ENCODE peak calls at places on chromosomes 13 and 19, in eight cellular contexts. One of them, this sample, is unnamed.

GRCh38 chr13:47289578-47289977 is 392.7 kb upstream of the HTR2A start:
- DNase-seq in BE2C: no peak
- DNase-seq in left ventricle myocardium superior: no peak
- DNase-seq in endothelial cell: no peak
- DNase-seq in T follicular helper cell: no peak
- DNase-seq in dorsolateral prefrontal cortex: no peak
- DNase-seq in fibroblast of mammary gland: no peak
- DNase-seq in GM18507: no peak
- DNase-seq in this sample: no peak

GRCh38 chr13:31012285-31013024 is 80.0 kb downstream of the TEX26 start:
- DNase-seq in BE2C: no peak
- DNase-seq in left ventricle myocardium superior: no peak
- DNase-seq in endothelial cell: no peak
- DNase-seq in T follicular helper cell: no peak
- DNase-seq in dorsolateral prefrontal cortex: no peak
- DNase-seq in fibroblast of mammary gland: peak; percentile 47
- DNase-seq in GM18507: no peak
- DNase-seq in this sample: peak; percentile 66

GRCh38 chr19:2246801-2247361 is 2.2 kb upstream of the AMH start:
- DNase-seq in BE2C: no peak
- DNase-seq in left ventricle myocardium superior: peak; percentile 77
- DNase-seq in endothelial cell: no peak
- DNase-seq in T follicular helper cell: no peak
- DNase-seq in dorsolateral prefrontal cortex: peak; percentile 74
- DNase-seq in fibroblast of mammary gland: peak; percentile 73
- DNase-seq in GM18507: no peak
- DNase-seq in this sample: no peak

GRCh38 chr19:3041302-3041701 is 12.2 kb upstream of the TLE2 start:
- DNase-seq in BE2C: no peak
- DNase-seq in left ventricle myocardium superior: no peak
- DNase-seq in endothelial cell: no peak
- DNase-seq in T follicular helper cell: no peak
- DNase-seq in dorsolateral prefrontal cortex: no peak
- DNase-seq in fibroblast of mammary gland: no peak
- DNase-seq in GM18507: no peak
- DNase-seq in this sample: no peak

GRCh38 chr19:39832341-39833083 is 1.4 kb downstream of the DYRK1B start:
- DNase-seq in BE2C: no peak
- DNase-seq in left ventricle myocardium superior: no peak
- DNase-seq in endothelial cell: no peak
- DNase-seq in T follicular helper cell: no peak
- DNase-seq in dorsolateral prefrontal cortex: no peak
- DNase-seq in fibroblast of mammary gland: peak; percentile 50
- DNase-seq in GM18507: no peak
- DNase-seq in this sample: peak; percentile 9

GRCh38 chr13:66689628-66690027 is 540.5 kb downstream of the PCDH9 start:
- DNase-seq in BE2C: peak; percentile 30
- DNase-seq in left ventricle myocardium superior: no peak
- DNase-seq in endothelial cell: no peak
- DNase-seq in T follicular helper cell: no peak
- DNase-seq in dorsolateral prefrontal cortex: no peak
- DNase-seq in fibroblast of mammary gland: peak; percentile 37
- DNase-seq in GM18507: no peak
- DNase-seq in this sample: peak; percentile 58

GRCh38 chr13:109707044-109707794 is 79.2 kb downstream of the IRS2 start:
- DNase-seq in BE2C: peak; percentile 58
- DNase-seq in left ventricle myocardium superior: no peak
- DNase-seq in endothelial cell: no peak
- DNase-seq in T follicular helper cell: no peak
- DNase-seq in dorsolateral prefrontal cortex: no peak
- DNase-seq in fibroblast of mammary gland: no peak
- DNase-seq in GM18507: no peak
- DNase-seq in this sample: peak; percentile 4

GRCh38 chr13:108093616-108094015 is 121.7 kb downstream of the LIG4 start:
- DNase-seq in BE2C: no peak
- DNase-seq in left ventricle myocardium superior: no peak
- DNase-seq in endothelial cell: no peak
- DNase-seq in T follicular helper cell: no peak
- DNase-seq in dorsolateral prefrontal cortex: no peak
- DNase-seq in fibroblast of mammary gland: no peak
- DNase-seq in GM18507: no peak
- DNase-seq in this sample: no peak

GRCh38 chr19:33464733-33465115 is 56.9 kb downstream of the PEPD start:
- DNase-seq in BE2C: no peak
- DNase-seq in left ventricle myocardium superior: no peak
- DNase-seq in endothelial cell: no peak
- DNase-seq in T follicular helper cell: no peak
- DNase-seq in dorsolateral prefrontal cortex: peak; percentile 4
- DNase-seq in fibroblast of mammary gland: no peak
- DNase-seq in GM18507: no peak
- DNase-seq in this sample: no peak

GRCh38 chr19:51064534-51065220 is at the start of gene KLK13:
- DNase-seq in BE2C: no peak
- DNase-seq in left ventricle myocardium superior: peak; percentile 62
- DNase-seq in endothelial cell: peak; percentile 18
- DNase-seq in T follicular helper cell: no peak
- DNase-seq in dorsolateral prefrontal cortex: no peak
- DNase-seq in fibroblast of mammary gland: peak; percentile 25
- DNase-seq in GM18507: no peak
- DNase-seq in this sample: no peak

This sample was measured in adipocyte.